ENCODE peak calls at places on chromosomes 5 and 9, in ten cellular contexts. Y is endodermal cell, M is GM23338, W is cardiac fibroblast, J is AG04449, C is endothelial cell of umbilical vein, K is neural crest cell, B is HCT116, X is left ventricle myocardium inferior, L is pancreas. D is an unnamed sample.

GRCh38 chr5:67639311-67639710 is 442.7 kb upstream of the CD180 start:
- DNase-seq in C (no peak), M (peak; percentile 15), B (no peak), W (no peak), X (peak; percentile 61), J (no peak), K (no peak), L (no peak), Y (no peak), D (no peak)

GRCh38 chr5:39363217-39363616 is 1.1 kb downstream of the C9 start:
- DNase-seq in J (no peak), M (no peak), L (no peak), B (no peak), W (no peak), Y (no peak), K (no peak), X (no peak), C (no peak), D (no peak)

GRCh38 chr9:83596899-83597504 is 25.9 kb upstream of the IDNK start:
- DNase-seq in C (peak; percentile 31), M (peak; percentile 84), W (peak; percentile 38), J (no peak), B (peak; percentile 27), X (no peak), K (peak; percentile 63), Y (peak; percentile 89), L (no peak), D (peak; percentile 7)

GRCh38 chr5:126000533-126000932 is 422.7 kb upstream of the GRAMD2B start:
- DNase-seq in W (no peak), L (no peak), X (no peak), J (no peak), M (no peak), C (no peak), Y (no peak), K (no peak), B (no peak), D (no peak)

GRCh38 chr5:71533614-71534013 is 53.5 kb upstream of the MCCC2 start:
- DNase-seq in Y (no peak), W (peak; percentile 50), K (no peak), C (peak; percentile 51), J (no peak), B (peak; percentile 15), L (no peak), M (no peak), X (no peak), D (peak; percentile 45)

GRCh38 chr9:17907780-17908513 is 329.1 kb downstream of the SH3GL2 start:
- DNase-seq in K (no peak), Y (no peak), B (no peak), J (no peak), C (no peak), W (peak; percentile 55), L (no peak), M (no peak), X (no peak), D (no peak)

GRCh38 chr9:20618361-20618799 is 3.9 kb downstream of the MLLT3 start:
- DNase-seq in J (no peak), C (peak; percentile 92), L (no peak), Y (no peak), M (no peak), W (peak; percentile 84), X (no peak), K (no peak), B (no peak), D (peak; percentile 79)

GRCh38 chr9:120713257-120714087 is 798 bp downstream of the MEGF9 start:
- DNase-seq in K (peak; percentile 14), L (peak; percentile 81), J (no peak), B (no peak), X (peak; percentile 29), M (peak; percentile 58), Y (peak; percentile 71), C (no peak), W (no peak), D (no peak)

GRCh38 chr9:116352958-116353357 is 199.4 kb downstream of the PAPPA start:
- DNase-seq in C (no peak), B (no peak), L (no peak), K (no peak), M (no peak), X (no peak), W (no peak), Y (no peak), J (no peak), D (no peak)

GRCh38 chr9:68931821-68932220 is 82.1 kb downstream of the PRKACG start:
- DNase-seq in Y (no peak), W (no peak), C (no peak), X (no peak), J (no peak), M (no peak), K (no peak), L (no peak), B (no peak), D (no peak)

GRCh38 chr9:79799691-79800345 is 228.1 kb downstream of the TLE4 start:
- DNase-seq in J (peak; percentile 19), C (peak; percentile 86), B (no peak), M (no peak), L (no peak), K (no peak), W (peak; percentile 85), X (peak; percentile 20), Y (no peak), D (no peak)

GRCh38 chr5:68529581-68529980 is 314.0 kb downstream of the PIK3R1 start:
- DNase-seq in W (peak; percentile 34), Y (no peak), L (no peak), B (no peak), X (no peak), M (no peak), C (peak; percentile 26), J (no peak), K (no peak), D (peak; percentile 67)

GRCh38 chr5:67806647-67807046 is 408.9 kb upstream of the PIK3R1 start:
- DNase-seq in J (no peak), Y (no peak), C (no peak), B (no peak), L (no peak), M (no peak), W (no peak), K (no peak), X (no peak), D (no peak)

GRCh38 chr5:115455241-115455640 is 89.3 kb downstream of the FEM1C start:
- DNase-seq in L (no peak), K (no peak), Y (no peak), B (no peak), M (no peak), W (peak; percentile 96), X (no peak), J (no peak), C (peak; percentile 87), D (peak; percentile 63)

GRCh38 chr9:35844628-35845301 is 15.7 kb downstream of the TMEM8B start:
- DNase-seq in L (no peak), C (peak; percentile 83), X (no peak), M (peak; percentile 64), W (peak; percentile 94), J (no peak), K (no peak), Y (no peak), B (peak; percentile 26), D (peak; percentile 90)

GRCh38 chr5:177189416-177189815 is 55.8 kb downstream of the NSD1 start:
- DNase-seq in J (no peak), X (no peak), C (no peak), W (no peak), B (no peak), K (no peak), L (no peak), Y (no peak), M (no peak), D (peak; percentile 33)

GRCh38 chr5:176596689-176597416 is 13.1 kb downstream of the GPRIN1 start:
- DNase-seq in B (no peak), X (peak; percentile 22), L (peak; percentile 66), K (no peak), C (peak; percentile 60), M (peak; percentile 83), J (no peak), Y (peak; percentile 90), W (peak; percentile 45), D (no peak)

DNA sequence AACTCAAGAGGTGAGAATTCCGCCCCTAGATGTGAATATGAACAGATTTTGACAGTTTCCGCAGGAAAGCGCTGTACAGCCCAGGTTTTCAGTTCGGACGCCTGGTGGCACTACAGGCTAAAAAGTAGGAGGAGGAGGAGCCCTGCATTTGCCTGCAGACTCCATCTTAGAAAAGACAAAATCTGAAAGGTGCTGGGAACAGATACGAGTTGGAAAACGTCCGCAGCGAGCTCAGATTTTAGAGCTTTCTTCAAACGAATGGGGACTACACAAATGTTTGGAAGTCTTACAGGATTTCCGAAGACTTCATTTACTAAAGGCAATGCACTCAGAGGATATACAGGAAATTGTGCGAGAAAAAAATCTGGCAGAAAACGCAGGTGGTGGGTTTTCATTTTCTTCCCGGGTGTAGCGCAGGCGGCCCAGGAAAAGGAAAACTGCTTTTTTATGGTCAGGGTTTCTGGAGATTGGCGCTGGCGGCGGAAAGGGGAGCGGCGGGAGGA is 9.9 kb upstream of the PCDHB2 start:
- DNase-seq in K (no peak), M (peak; percentile 90), B (no peak), X (no peak), Y (peak; percentile 84), C (peak; percentile 39), W (peak; percentile 34), J (no peak), L (peak; percentile 63), D (peak; percentile 71)
- TF ChIP-seq CTCF in K (peak; percentile 70), M (peak; percentile 91), B (no peak), X (peak; percentile 65), Y (peak; percentile 84), C (peak; percentile 23), W (peak; percentile 61), J (peak; percentile 14), L (no peak), D (peak; percentile 77)

GRCh38 chr9:137582286-137582860 is 3.6 kb upstream of the DPH7 start:
- DNase-seq in K (no peak), C (no peak), W (peak; percentile 12), B (no peak), Y (peak; percentile 87), J (no peak), L (no peak), M (peak; percentile 78), X (no peak), D (no peak)
- TF ChIP-seq CTCF in K (peak; percentile 51), C (peak; percentile 21), W (peak; percentile 29), B (peak; percentile 58), Y (peak; percentile 78), J (no peak), L (no peak), M (peak; percentile 72), X (peak; percentile 36), D (peak; percentile 59)

GRCh38 chr5:36888303-36888702 is 11.7 kb downstream of the NIPBL start:
- DNase-seq in M (no peak), Y (no peak), J (no peak), C (no peak), K (no peak), L (no peak), X (no peak), W (no peak), B (no peak), D (no peak)
- TF ChIP-seq CTCF in M (no peak), Y (no peak), J (no peak), C (no peak), K (no peak), L (no peak), X (no peak), W (no peak), B (no peak), D (no peak)

DNA sequence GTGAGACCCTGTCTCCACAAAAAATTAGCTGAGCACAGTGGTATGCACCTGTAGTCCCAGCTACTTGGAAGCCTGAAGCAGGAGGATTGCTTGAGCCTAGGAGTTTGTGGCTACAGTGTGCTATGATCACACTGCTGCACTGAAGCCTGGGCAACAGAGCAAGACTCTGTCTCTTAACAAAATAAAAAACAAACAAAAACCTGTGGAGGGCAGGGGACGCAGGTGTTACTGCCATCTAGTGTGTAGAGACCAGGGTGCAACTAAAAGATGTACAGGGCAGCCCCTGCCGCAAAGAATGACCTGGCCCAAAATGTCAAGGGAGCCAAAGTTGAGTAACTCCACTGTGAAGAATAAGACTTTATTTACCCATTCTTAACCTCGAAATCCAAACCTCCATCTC is 27.1 kb downstream of the ASPN start:
- DNase-seq in W (no peak), B (peak; percentile 18), L (no peak), X (no peak), C (no peak), Y (peak; percentile 59), J (no peak), K (no peak), M (peak; percentile 65), D (no peak)
- TF ChIP-seq CTCF in W (peak; percentile 36), B (peak; percentile 73), L (no peak), X (no peak), C (no peak), Y (peak; percentile 66), J (no peak), K (peak; percentile 33), M (peak; percentile 68), D (peak; percentile 51)